ENCODE peak calls at places on chromosomes 1 and 21, in eight cellular contexts. One of them, this sample, is unnamed.

GRCh38 chr1:34645919-34646318 is 108.9 kb upstream of the GJB5 start:
- DNase-seq in amniotic stem cell: no peak
- DNase-seq in NCI-H1105 treated with DMSO at 0.1 percent for 48 hours: no peak
- DNase-seq in activated T-helper 1 cell treated with Interleukin-2 at 50 U/mL for 16 hours: no peak
- DNase-seq in GDM1: no peak
- DNase-seq in EL: no peak
- DNase-seq in small intestine: no peak
- DNase-seq in NK-92 treated with Interleukin-12 subunit alpha and Interleukin-12 subunit beta, amount 100 ng/mL, for 24 hours: no peak
- DNase-seq in this sample: no peak

GRCh38 chr1:222786107-222786506 is 28.7 kb upstream of the DISP1 start:
- DNase-seq in amniotic stem cell: no peak
- DNase-seq in NCI-H1105 treated with DMSO at 0.1 percent for 48 hours: no peak
- DNase-seq in activated T-helper 1 cell treated with Interleukin-2 at 50 U/mL for 16 hours: no peak
- DNase-seq in GDM1: no peak
- DNase-seq in EL: no peak
- DNase-seq in small intestine: no peak
- DNase-seq in NK-92 treated with Interleukin-12 subunit alpha and Interleukin-12 subunit beta, amount 100 ng/mL, for 24 hours: no peak
- DNase-seq in this sample: no peak

GRCh38 chr1:225996946-225997545 is 2.1 kb downstream of the SDE2 start:
- DNase-seq in amniotic stem cell: no peak
- DNase-seq in NCI-H1105 treated with DMSO at 0.1 percent for 48 hours: no peak
- DNase-seq in activated T-helper 1 cell treated with Interleukin-2 at 50 U/mL for 16 hours: no peak
- DNase-seq in GDM1: no peak
- DNase-seq in EL: peak; percentile 37
- DNase-seq in small intestine: no peak
- DNase-seq in NK-92 treated with Interleukin-12 subunit alpha and Interleukin-12 subunit beta, amount 100 ng/mL, for 24 hours: no peak
- DNase-seq in this sample: no peak

GRCh38 chr1:9281071-9281827 is 11.4 kb upstream of the SPSB1 start:
- DNase-seq in amniotic stem cell: no peak
- DNase-seq in NCI-H1105 treated with DMSO at 0.1 percent for 48 hours: no peak
- DNase-seq in activated T-helper 1 cell treated with Interleukin-2 at 50 U/mL for 16 hours: no peak
- DNase-seq in GDM1: no peak
- DNase-seq in EL: peak; percentile 67
- DNase-seq in small intestine: no peak
- DNase-seq in NK-92 treated with Interleukin-12 subunit alpha and Interleukin-12 subunit beta, amount 100 ng/mL, for 24 hours: no peak
- DNase-seq in this sample: no peak

GRCh38 chr1:46656643-46657042 is 11.5 kb downstream of the ATPAF1 start:
- DNase-seq in amniotic stem cell: no peak
- DNase-seq in NCI-H1105 treated with DMSO at 0.1 percent for 48 hours: no peak
- DNase-seq in activated T-helper 1 cell treated with Interleukin-2 at 50 U/mL for 16 hours: no peak
- DNase-seq in GDM1: no peak
- DNase-seq in EL: no peak
- DNase-seq in small intestine: no peak
- DNase-seq in NK-92 treated with Interleukin-12 subunit alpha and Interleukin-12 subunit beta, amount 100 ng/mL, for 24 hours: no peak
- DNase-seq in this sample: no peak

GRCh38 chr1:231808990-231809389 is 182.4 kb downstream of the DISC1 start:
- DNase-seq in amniotic stem cell: peak; percentile 23
- DNase-seq in NCI-H1105 treated with DMSO at 0.1 percent for 48 hours: no peak
- DNase-seq in activated T-helper 1 cell treated with Interleukin-2 at 50 U/mL for 16 hours: no peak
- DNase-seq in GDM1: no peak
- DNase-seq in EL: peak; percentile 91
- DNase-seq in small intestine: no peak
- DNase-seq in NK-92 treated with Interleukin-12 subunit alpha and Interleukin-12 subunit beta, amount 100 ng/mL, for 24 hours: no peak
- DNase-seq in this sample: peak; percentile 54

GRCh38 chr1:185358957-185359356 is 41.9 kb upstream of the IVNS1ABP start:
- DNase-seq in amniotic stem cell: no peak
- DNase-seq in NCI-H1105 treated with DMSO at 0.1 percent for 48 hours: no peak
- DNase-seq in activated T-helper 1 cell treated with Interleukin-2 at 50 U/mL for 16 hours: no peak
- DNase-seq in GDM1: no peak
- DNase-seq in EL: no peak
- DNase-seq in small intestine: no peak
- DNase-seq in NK-92 treated with Interleukin-12 subunit alpha and Interleukin-12 subunit beta, amount 100 ng/mL, for 24 hours: no peak
- DNase-seq in this sample: no peak

GRCh38 chr1:210697185-210697584 is 368.5 kb downstream of the HHAT start:
- DNase-seq in amniotic stem cell: no peak
- DNase-seq in NCI-H1105 treated with DMSO at 0.1 percent for 48 hours: no peak
- DNase-seq in activated T-helper 1 cell treated with Interleukin-2 at 50 U/mL for 16 hours: no peak
- DNase-seq in GDM1: no peak
- DNase-seq in EL: no peak
- DNase-seq in small intestine: no peak
- DNase-seq in NK-92 treated with Interleukin-12 subunit alpha and Interleukin-12 subunit beta, amount 100 ng/mL, for 24 hours: no peak
- DNase-seq in this sample: no peak

GRCh38 chr1:82343381-82343780 is 542.6 kb downstream of the ADGRL2 start:
- DNase-seq in amniotic stem cell: no peak
- DNase-seq in NCI-H1105 treated with DMSO at 0.1 percent for 48 hours: no peak
- DNase-seq in activated T-helper 1 cell treated with Interleukin-2 at 50 U/mL for 16 hours: no peak
- DNase-seq in GDM1: no peak
- DNase-seq in EL: no peak
- DNase-seq in small intestine: no peak
- DNase-seq in NK-92 treated with Interleukin-12 subunit alpha and Interleukin-12 subunit beta, amount 100 ng/mL, for 24 hours: no peak
- DNase-seq in this sample: no peak

GRCh38 chr1:23393706-23394105 is 24.1 kb upstream of the ZNF436 start:
- DNase-seq in amniotic stem cell: no peak
- DNase-seq in NCI-H1105 treated with DMSO at 0.1 percent for 48 hours: no peak
- DNase-seq in activated T-helper 1 cell treated with Interleukin-2 at 50 U/mL for 16 hours: no peak
- DNase-seq in GDM1: no peak
- DNase-seq in EL: peak; percentile 84
- DNase-seq in small intestine: no peak
- DNase-seq in NK-92 treated with Interleukin-12 subunit alpha and Interleukin-12 subunit beta, amount 100 ng/mL, for 24 hours: no peak
- DNase-seq in this sample: peak; percentile 94

GRCh38 chr21:34091607-34092006 is 18.2 kb downstream of the MRPS6 start:
- DNase-seq in amniotic stem cell: no peak
- DNase-seq in NCI-H1105 treated with DMSO at 0.1 percent for 48 hours: no peak
- DNase-seq in activated T-helper 1 cell treated with Interleukin-2 at 50 U/mL for 16 hours: no peak
- DNase-seq in GDM1: no peak
- DNase-seq in EL: no peak
- DNase-seq in small intestine: no peak
- DNase-seq in NK-92 treated with Interleukin-12 subunit alpha and Interleukin-12 subunit beta, amount 100 ng/mL, for 24 hours: no peak
- DNase-seq in this sample: no peak

GRCh38 chr1:30801826-30802198 is 44.2 kb upstream of the LAPTM5 start:
- DNase-seq in amniotic stem cell: no peak
- DNase-seq in NCI-H1105 treated with DMSO at 0.1 percent for 48 hours: peak; percentile 63
- DNase-seq in activated T-helper 1 cell treated with Interleukin-2 at 50 U/mL for 16 hours: peak; percentile 54
- DNase-seq in GDM1: peak; percentile 18
- DNase-seq in EL: peak; percentile 64
- DNase-seq in small intestine: peak; percentile 57
- DNase-seq in NK-92 treated with Interleukin-12 subunit alpha and Interleukin-12 subunit beta, amount 100 ng/mL, for 24 hours: peak; percentile 43
- DNase-seq in this sample: peak; percentile 29

GRCh38 chr1:186806477-186806876 is 22.3 kb upstream of the PLA2G4A start:
- DNase-seq in amniotic stem cell: no peak
- DNase-seq in NCI-H1105 treated with DMSO at 0.1 percent for 48 hours: peak; percentile 14
- DNase-seq in activated T-helper 1 cell treated with Interleukin-2 at 50 U/mL for 16 hours: no peak
- DNase-seq in GDM1: no peak
- DNase-seq in EL: peak; percentile 20
- DNase-seq in small intestine: no peak
- DNase-seq in NK-92 treated with Interleukin-12 subunit alpha and Interleukin-12 subunit beta, amount 100 ng/mL, for 24 hours: no peak
- DNase-seq in this sample: no peak

GRCh38 chr1:67522793-67523192 is 92.6 kb upstream of the SERBP1 start:
- DNase-seq in amniotic stem cell: no peak
- DNase-seq in NCI-H1105 treated with DMSO at 0.1 percent for 48 hours: no peak
- DNase-seq in activated T-helper 1 cell treated with Interleukin-2 at 50 U/mL for 16 hours: no peak
- DNase-seq in GDM1: no peak
- DNase-seq in EL: no peak
- DNase-seq in small intestine: no peak
- DNase-seq in NK-92 treated with Interleukin-12 subunit alpha and Interleukin-12 subunit beta, amount 100 ng/mL, for 24 hours: no peak
- DNase-seq in this sample: no peak

GRCh38 chr1:50603274-50604271 is 180.3 kb upstream of the DMRTA2 start:
- DNase-seq in amniotic stem cell: no peak
- DNase-seq in NCI-H1105 treated with DMSO at 0.1 percent for 48 hours: peak; percentile 96
- DNase-seq in activated T-helper 1 cell treated with Interleukin-2 at 50 U/mL for 16 hours: no peak
- DNase-seq in GDM1: no peak
- DNase-seq in EL: peak; percentile 75
- DNase-seq in small intestine: no peak
- DNase-seq in NK-92 treated with Interleukin-12 subunit alpha and Interleukin-12 subunit beta, amount 100 ng/mL, for 24 hours: no peak
- DNase-seq in this sample: peak; percentile 37

GRCh38 chr1:167460836-167461235 is 57.5 kb downstream of the CD247 start:
- DNase-seq in amniotic stem cell: no peak
- DNase-seq in NCI-H1105 treated with DMSO at 0.1 percent for 48 hours: no peak
- DNase-seq in activated T-helper 1 cell treated with Interleukin-2 at 50 U/mL for 16 hours: no peak
- DNase-seq in GDM1: no peak
- DNase-seq in EL: no peak
- DNase-seq in small intestine: no peak
- DNase-seq in NK-92 treated with Interleukin-12 subunit alpha and Interleukin-12 subunit beta, amount 100 ng/mL, for 24 hours: no peak
- DNase-seq in this sample: no peak

GRCh38 chr1:145960468-145961108 is 2.8 kb upstream of the LIX1L start:
- DNase-seq in amniotic stem cell: no peak
- DNase-seq in NCI-H1105 treated with DMSO at 0.1 percent for 48 hours: peak; percentile 77
- DNase-seq in activated T-helper 1 cell treated with Interleukin-2 at 50 U/mL for 16 hours: no peak
- DNase-seq in GDM1: peak; percentile 68
- DNase-seq in EL: peak; percentile 71
- DNase-seq in small intestine: peak; percentile 46
- DNase-seq in NK-92 treated with Interleukin-12 subunit alpha and Interleukin-12 subunit beta, amount 100 ng/mL, for 24 hours: no peak
- DNase-seq in this sample: no peak

GRCh38 chr1:89312572-89312971 is 39.9 kb upstream of the GBP5 start:
- DNase-seq in amniotic stem cell: no peak
- DNase-seq in NCI-H1105 treated with DMSO at 0.1 percent for 48 hours: no peak
- DNase-seq in activated T-helper 1 cell treated with Interleukin-2 at 50 U/mL for 16 hours: no peak
- DNase-seq in GDM1: no peak
- DNase-seq in EL: no peak
- DNase-seq in small intestine: no peak
- DNase-seq in NK-92 treated with Interleukin-12 subunit alpha and Interleukin-12 subunit beta, amount 100 ng/mL, for 24 hours: no peak
- DNase-seq in this sample: no peak

GRCh38 chr21:44602474-44602871 is 2.1 kb downstream of the KRTAP10-7 start:
- DNase-seq in amniotic stem cell: no peak
- DNase-seq in NCI-H1105 treated with DMSO at 0.1 percent for 48 hours: no peak
- DNase-seq in activated T-helper 1 cell treated with Interleukin-2 at 50 U/mL for 16 hours: no peak
- DNase-seq in GDM1: no peak
- DNase-seq in EL: no peak
- DNase-seq in small intestine: no peak
- DNase-seq in NK-92 treated with Interleukin-12 subunit alpha and Interleukin-12 subunit beta, amount 100 ng/mL, for 24 hours: no peak
- DNase-seq in this sample: no peak

GRCh38 chr1:156821801-156822200 is 5.2 kb upstream of the SH2D2A start:
- DNase-seq in amniotic stem cell: no peak
- DNase-seq in NCI-H1105 treated with DMSO at 0.1 percent for 48 hours: no peak
- DNase-seq in activated T-helper 1 cell treated with Interleukin-2 at 50 U/mL for 16 hours: no peak
- DNase-seq in GDM1: no peak
- DNase-seq in EL: peak; percentile 71
- DNase-seq in small intestine: no peak
- DNase-seq in NK-92 treated with Interleukin-12 subunit alpha and Interleukin-12 subunit beta, amount 100 ng/mL, for 24 hours: no peak
- DNase-seq in this sample: no peak

GRCh38 chr1:59885160-59885832 is 41.3 kb downstream of the CYP2J2 start:
- DNase-seq in amniotic stem cell: no peak
- DNase-seq in NCI-H1105 treated with DMSO at 0.1 percent for 48 hours: peak; percentile 19
- DNase-seq in activated T-helper 1 cell treated with Interleukin-2 at 50 U/mL for 16 hours: no peak
- DNase-seq in GDM1: no peak
- DNase-seq in EL: no peak
- DNase-seq in small intestine: no peak
- DNase-seq in NK-92 treated with Interleukin-12 subunit alpha and Interleukin-12 subunit beta, amount 100 ng/mL, for 24 hours: no peak
- DNase-seq in this sample: no peak

This sample was measured in RCC 7860.